ENCODE peak calls at places on chromosomes 4 and X, in four cellular contexts. J is coronary artery, U is BJ, G is adrenal gland. B is an unnamed sample.

GRCh38 chr4:125168531-125168930 is 146.2 kb upstream of the FAT4 start:
- DNase-seq in U (no peak), G (no peak), J (no peak), B (no peak)

GRCh38 chr4:15327311-15328298 is 100.2 kb upstream of the C1QTNF7 start:
- DNase-seq in U (peak; percentile 95), G (no peak), J (no peak), B (no peak)

GRCh38 chr4:68591204-68591603 is 15.1 kb upstream of the UGT2B17 start:
- DNase-seq in U (no peak), J (no peak), G (no peak), B (no peak)

GRCh38 chr4:52202251-52202779 is 151.2 kb downstream of the SPATA18 start:
- DNase-seq in G (no peak), U (no peak), J (no peak), B (no peak)

GRCh38 chr4:184234155-184234554 is 16.5 kb upstream of the ENPP6 start:
- DNase-seq in G (no peak), U (no peak), J (no peak), B (no peak)

GRCh38 chr4:3817561-3817960 is 51.4 kb downstream of the ADRA2C start:
- DNase-seq in J (no peak), G (no peak), U (no peak), B (no peak)

GRCh38 chr4:141458501-141458900 is 177.9 kb upstream of the IL15 start:
- DNase-seq in U (no peak), J (no peak), G (no peak), B (no peak)

GRCh38 chr4:137387924-137388323 is 144.4 kb downstream of the PCDH18 start:
- DNase-seq in U (no peak), J (no peak), G (no peak), B (no peak)

GRCh38 chrX:104913348-104913747 is 307.1 kb downstream of the TEX13A start:
- DNase-seq in G (no peak), U (no peak), J (no peak), B (peak; percentile 0)

GRCh38 chrX:136779346-136779781 is 1.4 kb downstream of the ARHGEF6 start:
- DNase-seq in J (no peak), U (no peak), G (no peak), B (peak; percentile 87)

GRCh38 chr4:38145033-38145673 is 185.0 kb downstream of the PTTG2 start:
- DNase-seq in U (no peak), G (no peak), J (no peak), B (no peak)

GRCh38 chr4:109046549-109047171 is 255.8 kb downstream of the COL25A1 start:
- DNase-seq in J (no peak), G (peak; percentile 34), U (no peak), B (no peak)

GRCh38 chrX:152912121-152912520 is 14.3 kb downstream of the ZNF185 start:
- DNase-seq in U (no peak), J (no peak), G (no peak), B (no peak)

GRCh38 chr4:41647368-41647767 is 101.2 kb downstream of the PHOX2B start:
- DNase-seq in J (no peak), G (no peak), U (no peak), B (no peak)

GRCh38 chr4:41645716-41646115 is 102.8 kb downstream of the PHOX2B start:
- DNase-seq in G (no peak), U (no peak), J (no peak), B (no peak)

GRCh38 chr4:41646862-41647261 is 101.7 kb downstream of the PHOX2B start:
- DNase-seq in J (no peak), G (no peak), U (no peak), B (no peak)

GRCh38 chr4:41644288-41644914 is 104.1 kb downstream of the PHOX2B start:
- DNase-seq in J (peak; percentile 80), U (no peak), G (peak; percentile 81), B (no peak)

DNA sequence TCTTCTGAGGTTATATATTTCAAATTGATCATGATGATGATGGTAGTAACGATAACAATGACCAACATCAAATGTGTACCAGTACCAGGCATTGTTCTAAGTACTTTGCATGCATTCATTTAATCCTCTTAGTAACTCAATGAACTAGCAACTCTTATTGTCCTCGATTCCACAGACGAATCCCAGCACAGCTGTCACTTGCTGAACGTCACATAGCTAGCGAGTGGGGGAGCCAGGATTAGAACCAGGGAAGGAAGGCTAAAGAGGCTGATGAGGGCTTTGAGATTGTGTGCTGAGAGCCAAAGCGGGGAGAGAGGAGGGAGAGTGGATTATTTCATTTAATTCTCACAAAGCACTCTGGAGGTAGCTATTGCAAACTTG is 103.6 kb downstream of the PHOX2B start:
- DNase-seq in U (no peak), J (no peak), G (no peak), B (no peak)
- H3K4me3 ChIP-seq in U (no peak overlapping the region), J (no peak overlapping the region), G (no peak overlapping the region), B (no peak overlapping the region)

GRCh38 chr4:71863457-71863856 is 79.6 kb upstream of the GC start:
- DNase-seq in J (no peak), U (no peak), G (no peak), B (no peak)

GRCh38 chr4:71855944-71856343 is 72.1 kb upstream of the GC start:
- DNase-seq in U (no peak), J (no peak), G (no peak), B (no peak)

GRCh38 chr4:71862315-71862714 is 78.4 kb upstream of the GC start:
- DNase-seq in G (no peak), J (no peak), U (no peak), B (no peak)

GRCh38 chr4:71860643-71861042 is 76.8 kb upstream of the GC start:
- DNase-seq in J (no peak), G (no peak), U (no peak), B (peak; percentile 35)

DNA sequence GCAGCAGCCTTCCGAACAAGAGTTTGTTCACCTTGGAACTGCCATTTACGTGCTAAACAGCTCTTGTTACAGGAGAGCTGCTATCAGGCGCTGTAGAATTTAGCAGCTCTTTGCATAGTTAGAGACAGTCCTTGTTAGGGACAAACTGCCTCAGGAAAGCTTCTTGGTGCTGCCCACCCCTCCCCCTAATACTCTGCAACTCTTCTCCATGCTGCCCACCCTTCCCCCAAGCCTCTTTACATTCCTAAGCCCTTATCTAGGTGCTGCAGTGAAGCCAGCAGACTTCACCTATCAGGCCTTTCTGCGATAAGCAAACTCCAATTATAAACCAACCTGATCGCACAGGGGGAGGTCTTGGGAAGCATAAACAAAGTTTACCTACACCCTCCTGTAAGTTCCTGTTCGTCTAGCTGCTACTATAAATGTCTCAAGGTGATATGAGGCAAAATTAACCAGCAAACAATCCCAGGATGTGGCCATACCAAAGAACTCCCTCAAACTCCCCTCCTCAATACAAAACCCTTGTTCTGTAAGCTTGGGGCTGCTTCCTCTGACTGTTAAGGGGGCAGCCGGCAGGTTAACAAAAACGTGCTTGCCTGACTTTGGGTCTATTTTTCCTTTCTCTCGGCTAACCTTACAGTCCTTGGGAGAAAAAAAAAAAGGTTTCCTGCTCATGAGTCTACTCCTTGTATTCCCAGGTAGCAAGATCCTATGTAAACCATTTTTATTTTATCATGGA is 74.0 kb upstream of the GC start:
- DNase-seq in G (no peak), U (no peak), J (no peak), B (no peak)
- H3K4me3 ChIP-seq in G (no peak overlapping the region), U (no peak overlapping the region), J (no peak overlapping the region), B (no peak overlapping the region)

GRCh38 chr4:27049101-27049829 is 188.6 kb downstream of the STIM2 start:
- DNase-seq in J (no peak), U (no peak), G (no peak), B (no peak)
- H3K4me3 ChIP-seq in J (peak overlapping the region; percentile 54), U (no peak overlapping the region), G (no peak overlapping the region), B (no peak overlapping the region)

GRCh38 chrX:2371026-2371778 is 129.6 kb downstream of the DHRSX start:
- DNase-seq in U (no peak), G (no peak), J (no peak), B (no peak)
- H3K4me3 ChIP-seq in U (no peak overlapping the region), G (no peak overlapping the region), J (no peak overlapping the region), B (no peak overlapping the region)

GRCh38 chr4:185587065-185587443 is 51.7 kb upstream of the PDLIM3 start:
- DNase-seq in U (no peak), G (no peak), J (no peak), B (no peak)
- H3K4me3 ChIP-seq in U (no peak overlapping the region), G (no peak overlapping the region), J (peak overlapping the region; percentile 15), B (no peak overlapping the region)

DNA sequence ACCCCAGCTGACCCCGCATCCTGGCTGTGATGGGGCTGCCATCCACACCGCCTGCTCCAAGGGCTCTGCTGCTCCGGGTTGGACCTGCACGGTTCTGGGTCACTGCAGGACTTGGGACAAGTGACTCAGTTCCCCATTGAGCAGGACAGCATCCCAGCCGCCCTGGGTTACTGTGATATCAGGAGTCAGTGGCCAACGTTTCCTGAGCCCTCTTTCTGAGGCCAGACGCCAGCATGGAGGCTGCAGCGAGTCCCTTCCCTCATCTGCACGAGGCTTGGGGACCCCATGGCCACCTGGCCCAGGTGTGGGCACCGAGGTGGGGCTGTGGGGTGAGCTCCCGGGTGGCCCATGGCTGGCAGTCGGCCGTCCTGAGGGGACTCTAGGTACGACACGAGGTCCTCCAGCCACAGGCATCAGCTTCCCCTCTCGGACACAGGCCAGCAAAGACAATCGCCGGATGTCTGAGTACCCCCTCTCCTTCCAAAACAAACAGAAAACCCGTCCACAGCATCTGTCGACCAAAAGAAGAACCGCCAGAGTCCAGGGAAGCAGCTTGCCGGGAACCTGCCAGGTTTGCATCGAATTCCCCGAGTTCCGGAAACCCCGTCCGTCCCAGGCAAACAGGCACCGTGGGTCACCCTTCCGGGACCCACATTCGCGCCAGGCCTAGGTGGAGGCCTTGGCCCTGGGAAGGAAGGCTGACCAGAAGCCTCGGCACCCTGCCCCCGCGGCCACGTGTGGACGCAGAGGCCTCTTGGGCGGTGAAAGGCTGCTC is 136.1 kb downstream of the FAM53A start:
- DNase-seq in G (peak; percentile 41), J (no peak), U (no peak), B (no peak)
- H3K4me3 ChIP-seq in G (no peak overlapping the region), J (peak overlapping the region; percentile 66), U (no peak overlapping the region), B (no peak overlapping the region)

GRCh38 chr4:10106421-10107039 is 10.1 kb downstream of the WDR1 start:
- DNase-seq in U (peak; percentile 91), J (peak; percentile 94), G (peak; percentile 91), B (no peak)
- H3K4me3 ChIP-seq in U (peak overlapping the region; percentile 16), J (peak overlapping the region; percentile 63), G (no peak overlapping the region), B (no peak overlapping the region)

B was measured in Jurkat, Clone E6-1.